ENCODE peak calls at places on chromosomes 3 and 15, in four cellular contexts. J is IMR-90, S is endothelial cell of umbilical vein, X is K562. D is an unnamed sample.

GRCh38 chr3:87132801-87133200 is 94.3 kb upstream of the CHMP2B start:
- DNase-seq in J (no peak), S (no peak), X (no peak), D (no peak)

GRCh38 chr3:197019021-197019420 is 10.6 kb downstream of the MELTF start:
- DNase-seq in J (no peak), S (no peak), X (no peak), D (no peak)

GRCh38 chr3:58647661-58648141 is 18.9 kb downstream of the FAM3D start:
- DNase-seq in J (no peak), S (peak; percentile 95), X (no peak), D (no peak)

GRCh38 chr15:100116416-100117190 is 225.2 kb downstream of the ADAMTS17 start:
- DNase-seq in J (no peak), S (no peak), X (no peak), D (no peak)

GRCh38 chr3:86923071-86923476 is 67.9 kb downstream of the VGLL3 start:
- DNase-seq in J (peak; percentile 75), S (no peak), X (no peak), D (peak; percentile 41)

GRCh38 chr3:63193647-63194046 is 84.5 kb upstream of the SYNPR start:
- DNase-seq in J (no peak), S (peak; percentile 3), X (no peak), D (no peak)

GRCh38 chr3:53599780-53600179 is 105.4 kb downstream of the CACNA1D start:
- DNase-seq in J (no peak), S (no peak), X (no peak), D (no peak)

GRCh38 chr3:81581966-81582599 is 179.4 kb downstream of the GBE1 start:
- DNase-seq in J (peak; percentile 47), S (peak; percentile 50), X (no peak), D (no peak)

GRCh38 chr3:149020839-149021252 is 29.5 kb downstream of the GYG1 start:
- DNase-seq in J (peak; percentile 42), S (no peak), X (no peak), D (no peak)

GRCh38 chr3:18428036-18428435 is 2.9 kb upstream of the SATB1 start:
- DNase-seq in J (no peak), S (no peak), X (no peak), D (no peak)

GRCh38 chr3:11699083-11699427 is 55.3 kb upstream of the VGLL4 start:
- DNase-seq in J (peak; percentile 61), S (no peak), X (no peak), D (no peak)

GRCh38 chr3:21017115-21017852 is 733.7 kb downstream of the ZNF385D start:
- DNase-seq in J (no peak), S (no peak), X (no peak), D (no peak)

GRCh38 chr3:9404680-9405079 is 7.3 kb downstream of the SETD5 start:
- DNase-seq in J (no peak), S (peak; percentile 21), X (peak; percentile 32), D (no peak)

GRCh38 chr15:37877851-37878577 is 56.4 kb upstream of the TMCO5A start:
- DNase-seq in J (peak; percentile 92), S (peak; percentile 5), X (no peak), D (no peak)

GRCh38 chr3:193720169-193720568 is 127.2 kb downstream of the OPA1 start:
- DNase-seq in J (no peak), S (no peak), X (no peak), D (no peak)
- H3K9me1 ChIP-seq in J (no peaks in the 10 kb centered on the region), S (no peaks in the 10 kb centered on the region), X (no peaks in the 10 kb centered on the region), D (no peaks in the 10 kb centered on the region)

DNA sequence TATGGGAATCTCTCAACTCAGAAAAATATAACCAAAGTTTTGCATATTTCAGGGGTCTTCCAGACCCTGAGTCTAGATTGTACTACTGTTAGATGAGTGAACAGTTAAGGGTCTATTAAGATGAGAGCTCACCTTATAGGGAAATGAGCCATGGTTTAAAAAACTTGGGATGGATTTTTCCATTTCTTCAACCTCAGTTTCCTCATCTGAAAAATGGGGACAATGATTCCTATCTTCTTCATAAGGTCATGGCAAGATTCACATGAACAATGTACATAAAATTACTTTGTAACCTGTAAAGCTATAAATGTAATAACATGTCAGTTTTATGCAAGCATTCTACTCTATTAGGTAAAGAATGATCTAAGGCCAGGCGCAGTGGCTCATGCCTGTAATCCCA is 28.7 kb downstream of the NPTN start:
- DNase-seq in J (no peak), S (no peak), X (no peak), D (no peak)
- H3K9me1 ChIP-seq in J (peaks cover 33% of the 10 kb centered on the region), S (no peaks in the 10 kb centered on the region), X (no peaks in the 10 kb centered on the region), D (peaks cover 2% of the 10 kb centered on the region)

DNA sequence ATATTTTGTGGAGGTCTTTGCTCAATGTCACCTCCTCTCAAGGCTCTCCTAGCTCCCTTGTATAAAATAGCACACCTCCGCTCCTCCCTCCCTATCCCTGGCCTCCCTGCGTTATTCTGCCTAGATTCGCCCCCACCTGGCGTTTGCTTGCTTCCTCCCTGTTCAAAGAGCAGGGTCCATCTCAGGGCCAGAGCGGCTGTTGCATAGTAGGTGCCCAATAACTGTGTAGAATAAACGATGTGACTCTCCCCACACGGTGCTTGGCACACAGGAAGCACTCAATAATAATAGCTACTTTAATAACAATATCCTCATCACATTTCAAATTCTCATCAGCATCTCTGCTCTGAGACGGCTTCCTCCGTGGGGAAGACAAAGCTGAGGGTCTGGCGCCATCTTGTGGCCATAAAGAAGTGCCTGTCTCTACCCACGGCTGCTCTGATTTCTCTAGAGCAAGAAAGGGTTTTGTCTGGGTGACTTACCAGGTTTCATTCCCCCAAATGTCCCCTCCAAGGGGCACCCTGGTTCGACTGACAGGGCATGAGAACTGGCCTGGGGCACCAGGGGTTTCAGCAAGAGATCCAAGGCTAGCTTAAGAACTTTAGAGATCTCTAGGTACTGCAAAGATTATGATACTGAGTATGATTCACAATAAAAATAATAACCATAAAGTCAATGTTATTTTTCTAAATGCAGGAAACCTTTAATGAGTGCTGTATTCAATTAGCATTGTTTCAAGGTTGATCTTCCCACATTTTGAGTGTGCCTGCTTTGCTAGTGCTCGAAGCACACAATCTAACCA is 16.1 kb downstream of the CD276 start:
- DNase-seq in J (peak; percentile 75), S (peak; percentile 75), X (peak; percentile 72), D (no peak)
- H3K9me1 ChIP-seq in J (peaks cover 14% of the 10 kb centered on the region), S (no peaks in the 10 kb centered on the region), X (no peaks in the 10 kb centered on the region), D (no peaks in the 10 kb centered on the region)

DNA sequence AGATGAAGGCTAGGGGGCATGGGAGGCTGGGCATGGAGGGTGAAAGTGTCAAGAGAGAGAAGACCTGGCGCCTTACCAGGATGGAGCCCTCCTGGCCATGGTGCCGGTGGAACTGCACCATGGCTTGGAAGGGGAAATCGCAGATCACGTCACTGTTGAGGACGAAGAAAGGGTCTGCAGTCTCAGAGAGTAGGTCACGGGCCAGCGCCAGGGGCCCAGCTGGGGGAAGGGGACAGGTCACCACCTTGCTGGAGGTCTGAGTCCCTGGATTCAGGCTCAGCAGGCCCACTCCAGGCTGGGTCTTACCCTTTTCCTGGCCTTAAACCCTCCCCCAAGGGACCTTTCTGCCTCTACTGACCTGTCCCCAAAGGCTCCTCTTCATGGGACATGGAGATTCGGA is 855 bp downstream of the GMPPB start:
- DNase-seq in J (no peak), S (no peak), X (no peak), D (no peak)
- H3K9me1 ChIP-seq in J (peaks cover 5% of the 10 kb centered on the region), S (no peaks in the 10 kb centered on the region), X (no peaks in the 10 kb centered on the region), D (no peaks in the 10 kb centered on the region)

GRCh38 chr15:45288947-45289346 is 36.9 kb downstream of the SLC28A2 start:
- DNase-seq in J (no peak), S (no peak), X (no peak), D (no peak)

GRCh38 chr15:45287400-45287799 is 35.4 kb downstream of the SLC28A2 start:
- DNase-seq in J (no peak), S (no peak), X (no peak), D (no peak)

GRCh38 chr15:45291822-45292582 is 40.0 kb downstream of the SLC28A2 start:
- DNase-seq in J (no peak), S (no peak), X (no peak), D (no peak)
- H3K9me1 ChIP-seq in J (no peaks in the 10 kb centered on the region), S (no peaks in the 10 kb centered on the region), X (no peaks in the 10 kb centered on the region), D (no peaks in the 10 kb centered on the region)

GRCh38 chr3:121463745-121464144 is 82.0 kb downstream of the POLQ start:
- DNase-seq in J (no peak), S (no peak), X (no peak), D (no peak)
- H3K9me1 ChIP-seq in J (no peaks in the 10 kb centered on the region), S (no peaks in the 10 kb centered on the region), X (no peaks in the 10 kb centered on the region), D (no peaks in the 10 kb centered on the region)

DNA sequence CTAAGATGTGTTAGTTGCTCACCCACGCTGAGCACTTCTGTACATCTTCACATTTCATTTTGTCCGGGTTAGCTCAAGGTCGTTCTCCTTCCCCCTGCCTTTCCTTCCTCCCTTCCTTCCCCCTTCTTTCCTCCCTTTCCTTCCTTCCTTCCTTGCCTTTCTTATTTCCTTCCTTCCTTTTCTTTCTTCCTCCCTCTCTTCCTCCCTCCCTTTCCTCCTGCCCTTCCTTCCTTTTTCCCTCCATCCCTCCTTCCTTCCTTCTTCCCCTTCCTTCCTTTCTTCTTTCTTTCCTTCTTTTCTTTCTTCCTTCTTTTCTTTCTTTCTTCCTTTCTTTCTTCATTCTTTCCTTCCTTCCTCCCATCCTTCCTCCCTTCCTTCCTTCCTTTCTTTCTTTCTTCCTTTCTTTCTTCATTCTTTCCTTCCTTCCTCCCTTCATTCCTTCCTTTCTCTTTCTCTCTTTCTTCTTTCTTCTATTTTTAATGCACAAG is 129.8 kb downstream of the FAM174B start:
- DNase-seq in J (no peak), S (no peak), X (no peak), D (no peak)
- H3K9me1 ChIP-seq in J (no peaks in the 10 kb centered on the region), S (no peaks in the 10 kb centered on the region), X (no peaks in the 10 kb centered on the region), D (no peaks in the 10 kb centered on the region)

GRCh38 chr15:84880822-84881519 is 3.5 kb upstream of the SLC28A1 start:
- DNase-seq in J (no peak), S (no peak), X (no peak), D (no peak)

GRCh38 chr15:84881520-84881830 is 3.0 kb upstream of the SLC28A1 start:
- DNase-seq in J (no peak), S (no peak), X (no peak), D (no peak)

GRCh38 chr15:84878504-84878903 is 6.0 kb upstream of the SLC28A1 start:
- DNase-seq in J (peak; percentile 44), S (peak; percentile 55), X (peak; percentile 59), D (peak; percentile 9)

GRCh38 chr15:84880007-84880406 is 4.5 kb upstream of the SLC28A1 start:
- DNase-seq in J (no peak), S (no peak), X (no peak), D (no peak)

DNA sequence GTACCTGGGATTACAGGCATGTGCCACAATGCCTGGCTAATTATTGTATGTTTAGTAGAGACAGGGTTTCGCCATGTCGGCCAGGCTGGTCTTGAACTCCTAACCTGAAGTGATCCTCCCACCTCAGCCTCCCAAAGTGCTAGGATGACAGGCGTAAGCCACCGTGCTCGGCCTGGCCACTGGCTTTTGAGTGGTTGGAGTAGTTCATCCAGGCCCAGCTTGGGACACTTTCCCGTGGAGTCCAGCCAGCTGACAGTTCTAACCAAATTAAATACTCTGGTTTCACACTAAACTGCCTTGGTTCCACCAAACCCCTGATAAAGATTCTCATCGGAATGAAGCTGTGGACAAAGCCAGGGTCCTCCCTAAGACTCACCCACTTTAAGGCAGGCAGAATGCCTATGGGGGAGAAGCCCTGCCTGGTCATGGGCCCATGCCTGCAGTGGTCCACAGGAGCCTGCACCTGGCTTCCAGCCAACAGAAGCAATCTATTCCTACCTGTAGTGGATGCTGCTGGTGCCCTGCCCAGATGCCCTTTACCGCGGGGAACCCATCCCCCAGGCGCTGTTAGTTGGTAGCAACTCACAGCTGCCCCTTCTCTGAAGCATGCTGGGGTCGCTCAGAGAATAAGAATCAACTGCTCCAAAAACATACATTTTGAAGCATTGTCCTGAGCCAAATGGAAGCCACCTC is 5.2 kb upstream of the SLC28A1 start:
- DNase-seq in J (no peak), S (no peak), X (no peak), D (no peak)
- H3K9me1 ChIP-seq in J (no peaks in the 10 kb centered on the region), S (no peaks in the 10 kb centered on the region), X (no peaks in the 10 kb centered on the region), D (no peaks in the 10 kb centered on the region)